ENCODE peak calls at places on chromosomes 3 and 15, in nine cellular contexts. Y is upper lobe of right lung; F is A549; K is CD8-positive, alpha-beta memory T cell; U is heart left ventricle; Z is psoas muscle; P is adrenal gland; D is neural progenitor cell; L is caudate nucleus. J is an unnamed sample.

GRCh38 chr15:99252326-99252725 is 1.0 kb downstream of the LRRC28 start:
- DNase-seq in Y (no peak), F (no peak), K (no peak), U (no peak), Z (no peak), P (no peak), D (no peak), L (no peak), J (no peak)

GRCh38 chr3:16456784-16457415 is 56.6 kb downstream of the RFTN1 start:
- DNase-seq in Y (no peak), F (no peak), K (no peak), U (no peak), Z (no peak), P (no peak), D (no peak), L (no peak), J (no peak)

GRCh38 chr15:66188464-66188863 is 65.1 kb downstream of the MEGF11 start:
- DNase-seq in Y (peak; percentile 41), F (no peak), K (no peak), U (no peak), Z (no peak), P (no peak), D (no peak), L (no peak), J (no peak)

GRCh38 chr3:155102329-155102728 is 22.2 kb downstream of the MME start:
- DNase-seq in Y (no peak), F (no peak), K (no peak), U (no peak), Z (no peak), P (no peak), D (no peak), L (no peak), J (no peak)

GRCh38 chr3:141519587-141519986 is 32.8 kb downstream of the RASA2 start:
- DNase-seq in Y (no peak), F (no peak), K (no peak), U (no peak), Z (no peak), P (no peak), D (no peak), L (no peak), J (no peak)

GRCh38 chr3:102460579-102460978 is 25.8 kb downstream of the ZPLD1 start:
- DNase-seq in Y (no peak), F (no peak), K (no peak), U (no peak), Z (no peak), P (no peak), D (no peak), L (no peak), J (no peak)

GRCh38 chr3:78604328-78604727 is 1163.5 kb downstream of the ROBO1 start:
- DNase-seq in Y (no peak), F (no peak), K (no peak), U (no peak), Z (no peak), P (no peak), D (peak; percentile 4), L (no peak), J (no peak)

GRCh38 chr3:145776782-145777408 is 384.1 kb downstream of the PLOD2 start:
- DNase-seq in Y (no peak), F (peak; percentile 11), K (no peak), U (no peak), Z (no peak), P (peak; percentile 68), D (peak; percentile 75), L (no peak), J (peak; percentile 78)

GRCh38 chr3:15979490-15979889 is 181.7 kb upstream of the ANKRD28 start:
- DNase-seq in Y (no peak), F (no peak), K (no peak), U (no peak), Z (no peak), P (peak; percentile 52), D (no peak), L (no peak), J (no peak)

GRCh38 chr3:158127250-158128219 is 17.6 kb downstream of the RSRC1 start:
- DNase-seq in Y (no peak), F (no peak), K (no peak), U (no peak), Z (no peak), P (no peak), D (no peak), L (no peak), J (no peak)

GRCh38 chr15:95132774-95133173 is 901.4 kb downstream of the MCTP2 start:
- DNase-seq in Y (no peak), F (no peak), K (no peak), U (no peak), Z (no peak), P (no peak), D (no peak), L (no peak), J (no peak)

GRCh38 chr3:49906004-49906860 is 2.6 kb upstream of the MST1R start:
- DNase-seq in Y (peak; percentile 81), F (peak; percentile 82), K (peak; percentile 16), U (no peak), Z (peak; percentile 32), P (no peak), D (peak; percentile 80), L (peak; percentile 34), J (peak; percentile 50)

GRCh38 chr15:56532766-56533455 is 68.0 kb upstream of the MNS1 start:
- DNase-seq in Y (no peak), F (no peak), K (no peak), U (no peak), Z (no peak), P (no peak), D (no peak), L (no peak), J (no peak)

GRCh38 chr3:93994056-93994455 is 14.1 kb downstream of the ARL13B start:
- DNase-seq in Y (no peak), F (no peak), K (no peak), U (no peak), Z (no peak), P (no peak), D (no peak), L (no peak), J (no peak)

GRCh38 chr3:172391592-172392302 is 56.5 kb downstream of the GHSR start:
- DNase-seq in Y (no peak), F (no peak), K (no peak), U (no peak), Z (no peak), P (no peak), D (no peak), L (no peak), J (no peak)

GRCh38 chr3:173943264-173943663 is 545.7 kb downstream of the NLGN1 start:
- DNase-seq in Y (no peak), F (no peak), K (no peak), U (no peak), Z (no peak), P (no peak), D (no peak), L (no peak), J (no peak)

GRCh38 chr3:71816757-71817156 is 31.8 kb upstream of the PROK2 start:
- DNase-seq in Y (no peak), F (no peak), K (no peak), U (no peak), Z (no peak), P (no peak), D (no peak), L (no peak), J (no peak)

GRCh38 chr3:22118542-22118941 is 367.5 kb upstream of the ZNF385D start:
- DNase-seq in Y (no peak), F (no peak), K (no peak), U (no peak), Z (no peak), P (no peak), D (no peak), L (no peak), J (no peak)

DNA sequence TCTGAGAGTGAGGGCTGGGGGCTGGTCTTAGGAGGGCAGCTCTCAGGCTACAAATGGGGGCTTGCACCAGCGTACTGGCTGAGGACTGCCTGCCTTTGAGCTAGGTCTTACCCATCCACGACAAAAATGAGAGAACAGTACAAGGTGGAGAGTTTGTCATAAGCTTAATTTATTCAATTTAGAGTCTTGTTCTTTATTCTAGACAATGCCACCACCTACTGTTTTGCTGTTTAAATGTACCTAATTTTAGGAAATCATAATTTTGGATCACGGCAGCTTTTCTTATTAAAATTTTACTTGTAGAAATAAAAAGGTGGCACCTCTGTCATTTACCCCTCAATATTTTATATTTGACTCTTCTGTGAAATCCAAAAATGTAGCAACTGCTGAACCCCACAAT is 88.4 kb downstream of the SLCO3A1 start:
- DNase-seq in Y (no peak), F (no peak), K (no peak), U (no peak), Z (no peak), P (no peak), D (no peak), L (no peak), J (no peak)
- H3K27ac ChIP-seq in Y (peak overlapping the region; percentile 87), F (no peak overlapping the region), K (no peak overlapping the region), U (peak overlapping the region; percentile 66), Z (no peak overlapping the region), P (no peak overlapping the region), D (no peak overlapping the region), L (no peak overlapping the region), J (no peak overlapping the region)

GRCh38 chr3:26989042-26989441 is 366.5 kb downstream of the LRRC3B start:
- DNase-seq in Y (no peak), F (no peak), K (no peak), U (no peak), Z (no peak), P (no peak), D (no peak), L (no peak), J (no peak)

GRCh38 chr3:26984601-26985000 is 362.0 kb downstream of the LRRC3B start:
- DNase-seq in Y (no peak), F (no peak), K (no peak), U (no peak), Z (no peak), P (no peak), D (no peak), L (no peak), J (no peak)
- H3K27ac ChIP-seq in Y (no peak overlapping the region), F (no peak overlapping the region), K (no peak overlapping the region), U (no peak overlapping the region), Z (no peak overlapping the region), P (no peak overlapping the region), D (no peak overlapping the region), L (no peak overlapping the region), J (no peak overlapping the region)

DNA sequence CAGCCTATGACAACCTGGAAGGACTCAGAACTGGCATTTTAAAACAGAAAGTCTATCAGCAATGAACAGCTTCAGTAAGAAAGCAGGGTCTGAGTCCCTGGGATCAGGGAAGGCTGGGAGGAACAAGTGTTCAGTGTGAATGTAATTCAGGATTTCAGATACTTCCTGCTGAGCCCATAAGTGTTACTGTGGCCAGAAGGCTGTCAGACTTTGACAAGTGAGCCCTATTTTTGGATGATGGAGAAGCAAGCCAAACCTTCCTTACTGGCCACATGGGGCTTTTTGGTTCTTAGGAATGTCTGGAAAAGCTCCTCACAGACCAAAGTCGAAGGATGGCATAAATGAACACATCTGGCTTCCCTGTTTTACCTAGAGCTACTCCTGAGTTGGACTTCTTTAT is 157.1 kb downstream of the BBX start:
- DNase-seq in Y (no peak), F (no peak), K (no peak), U (no peak), Z (no peak), P (no peak), D (no peak), L (no peak), J (no peak)
- H3K27ac ChIP-seq in Y (no peak overlapping the region), F (no peak overlapping the region), K (no peak overlapping the region), U (no peak overlapping the region), Z (no peak overlapping the region), P (no peak overlapping the region), D (no peak overlapping the region), L (no peak overlapping the region), J (no peak overlapping the region)

DNA sequence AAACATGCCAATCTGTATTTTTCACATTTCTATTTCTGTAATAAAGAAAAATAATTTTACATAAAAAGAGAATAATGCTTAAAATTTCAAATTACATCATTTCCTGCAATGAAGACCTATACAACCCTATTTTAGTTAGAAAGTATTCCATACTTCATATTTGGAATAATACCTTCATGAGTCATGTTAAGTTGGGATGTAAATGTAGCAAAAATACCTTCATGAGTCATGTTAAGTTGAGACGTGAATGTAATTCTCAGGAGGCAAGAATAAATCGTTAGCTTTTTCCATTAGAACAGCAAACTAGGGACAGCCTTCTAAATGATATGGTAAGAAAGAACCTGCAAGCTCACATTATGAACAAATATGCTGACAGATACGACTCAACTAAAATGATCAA is 91.9 kb downstream of the NAALADL2 start:
- DNase-seq in Y (no peak), F (no peak), K (no peak), U (no peak), Z (no peak), P (no peak), D (no peak), L (no peak), J (no peak)
- H3K27ac ChIP-seq in Y (no peak overlapping the region), F (no peak overlapping the region), K (no peak overlapping the region), U (no peak overlapping the region), Z (no peak overlapping the region), P (no peak overlapping the region), D (no peak overlapping the region), L (no peak overlapping the region), J (no peak overlapping the region)